ENCODE peak calls at places on chromosomes 11 and 22, in four cellular contexts. M, S, F and Z are unnamed samples.

GRCh38 chr11:60951909-60952741 is at the start of gene SLC15A3:
- DNase-seq in M (peak), S (peak), F (no peak), Z (peak)

GRCh38 chr11:61853698-61854169 is 25.6 kb downstream of the FADS2 start:
- DNase-seq in M (no peak), S (peak), F (no peak), Z (no peak)

GRCh38 chr22:31260474-31260856 is 31.8 kb downstream of the PIK3IP1 start:
- DNase-seq in M (no peak), S (no peak), F (no peak), Z (no peak)

GRCh38 chr22:40679964-40680818 is 907 bp downstream of the MCHR1 start:
- DNase-seq in M (peak), S (no peak), F (no peak), Z (peak)

GRCh38 chr11:49208006-49208721 is at the start of gene FOLH1:
- DNase-seq in M (no peak), S (peak), F (no peak), Z (peak)

GRCh38 chr22:36585841-36586240 is 56.9 kb upstream of the EIF3D start:
- DNase-seq in M (peak), S (peak), F (peak), Z (peak)

GRCh38 chr22:44462246-44463015 is 35.6 kb downstream of the RTL6 start:
- DNase-seq in M (no peak), S (no peak), F (no peak), Z (no peak)

GRCh38 chr11:69699213-69699612 is 4.6 kb downstream of the FGF19 start:
- DNase-seq in M (no peak), S (no peak), F (no peak), Z (no peak)

GRCh38 chr22:18152519-18152918 is 2.5 kb downstream of the USP18 start:
- DNase-seq in M (no peak), S (no peak), F (no peak), Z (no peak)

GRCh38 chr22:40678493-40679248 is 613 bp upstream of the MCHR1 start:
- DNase-seq in M (no peak), S (no peak), F (no peak), Z (no peak)

GRCh38 chr22:49663311-49663711 is 164.4 kb downstream of the BRD1 start:
- DNase-seq in M (no peak), S (no peak), F (no peak), Z (no peak)

GRCh38 chr22:33803371-33803770 is 116.9 kb downstream of the LARGE1 start:
- DNase-seq in M (peak), S (no peak), F (no peak), Z (peak)

GRCh38 chr11:795638-796564 is 2.2 kb downstream of the SLC25A22 start:
- DNase-seq in M (peak), S (no peak), F (no peak), Z (no peak)

GRCh38 chr11:134224710-134225662 is 515 bp downstream of the VPS26B start:
- DNase-seq in M (peak), S (peak), F (no peak), Z (peak)

GRCh38 chr11:102495161-102496042 is 35.1 kb downstream of the MMP7 start:
- DNase-seq in M (peak), S (peak), F (peak), Z (peak)

GRCh38 chr11:19441752-19442553 is 201.2 kb upstream of the E2F8 start:
- DNase-seq in M (peak), S (no peak), F (no peak), Z (peak)

GRCh38 chr11:68581439-68581838 is 102.9 kb upstream of the GAL start:
- DNase-seq in M (no peak), S (no peak), F (no peak), Z (no peak)

GRCh38 chr11:34256591-34256990 is 101.2 kb downstream of the ABTB2 start:
- DNase-seq in M (no peak), S (no peak), F (no peak), Z (no peak)

DNA sequence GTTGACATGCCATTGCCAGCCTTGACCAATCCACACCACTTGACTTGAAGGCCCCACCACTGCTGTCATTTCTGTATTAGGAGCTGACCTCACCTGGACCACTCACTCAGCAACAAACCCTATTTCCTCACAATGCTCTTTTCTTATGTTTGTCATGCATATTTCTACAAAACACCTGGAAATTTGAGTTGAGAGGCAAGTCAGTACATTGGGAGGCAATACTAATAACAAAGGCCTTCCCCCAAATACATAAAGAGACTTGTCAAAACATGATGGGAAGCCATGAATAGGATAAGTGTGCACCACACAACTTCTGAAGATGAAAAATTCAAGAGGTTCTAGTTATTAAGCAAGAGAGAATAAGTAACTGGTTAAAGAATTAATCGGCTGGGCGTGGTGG is 77.9 kb upstream of the POU2AF2 start:
- DNase-seq in M (no peak), S (no peak), F (no peak), Z (no peak)
- H4K5ac ChIP-seq in M (no peak), S (no peak), F (no peak), Z (no peak)

GRCh38 chr11:27723685-27724084 is 23.4 kb upstream of the BDNF start:
- DNase-seq in M (peak), S (no peak), F (no peak), Z (no peak)
- H3K4me2 ChIP-seq in M (no peak), S (no peak), F (no peak), Z (no peak)

DNA sequence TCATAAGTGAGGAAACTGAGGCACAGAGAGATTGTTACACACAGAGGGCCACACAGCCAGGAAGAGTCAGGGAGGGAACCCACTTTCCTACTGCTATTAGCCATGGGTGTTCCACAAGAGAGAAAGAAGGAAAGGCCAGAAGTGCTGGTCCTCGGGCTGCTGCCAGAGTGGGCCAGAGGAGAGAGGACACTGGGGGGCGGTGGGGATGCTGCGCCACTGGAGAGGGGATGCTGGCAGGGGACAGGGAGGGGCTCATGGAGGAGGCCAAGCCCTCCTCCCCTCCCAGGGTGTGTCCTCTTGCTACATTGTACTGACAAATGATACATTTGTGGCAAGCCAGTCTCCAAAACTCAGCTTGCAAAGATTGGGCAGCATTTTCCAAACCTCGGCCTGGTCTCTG is 9.9 kb downstream of the IL10RA start:
- DNase-seq in M (no peak), S (no peak), F (no peak), Z (no peak)
- H4K5ac ChIP-seq in M (no peak), S (no peak), F (no peak), Z (no peak)

DNA sequence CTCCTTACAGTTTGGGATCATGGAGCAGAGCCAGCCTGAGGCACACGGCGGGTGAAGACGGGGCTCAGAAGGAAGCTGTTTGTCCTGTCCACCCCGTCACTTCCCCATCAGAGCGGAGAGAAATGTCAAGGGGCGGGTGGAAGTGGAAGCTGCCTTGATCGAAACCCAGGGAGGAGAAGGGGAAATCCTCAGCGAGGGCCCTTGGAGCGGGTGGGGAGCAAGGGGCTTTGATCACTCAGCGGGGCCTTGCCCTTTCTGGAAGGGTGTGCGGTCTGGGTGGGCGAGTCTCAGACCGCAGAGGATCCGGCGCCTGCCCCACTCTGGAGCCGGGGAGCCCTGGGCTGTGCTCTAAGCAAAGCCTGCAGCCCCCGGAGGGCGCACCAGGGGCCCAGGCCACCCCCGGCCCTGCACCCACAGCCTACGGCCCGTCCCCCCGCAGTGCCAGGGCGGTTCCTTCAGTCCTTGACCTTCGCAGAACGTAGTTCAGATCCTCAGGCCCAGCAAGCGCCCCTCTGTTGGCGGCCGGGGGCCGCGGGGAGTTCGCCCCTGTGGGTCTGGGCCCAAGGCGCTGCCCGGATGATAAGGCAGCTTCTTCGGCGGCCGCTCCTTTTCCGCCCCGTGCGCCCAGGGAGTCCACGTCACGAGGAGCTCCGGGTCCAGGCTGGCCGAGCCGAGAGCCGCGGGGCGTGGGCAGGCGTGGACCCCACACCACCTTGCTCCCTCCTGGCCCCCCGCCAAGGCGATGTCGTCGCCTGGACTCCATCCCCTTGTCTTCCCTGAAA is 320.6 kb downstream of the NTM start:
- DNase-seq in M (no peak), S (no peak), F (no peak), Z (no peak)
- H3K4me2 ChIP-seq in M (no peak), S (no peak), F (no peak), Z (no peak)

DNA sequence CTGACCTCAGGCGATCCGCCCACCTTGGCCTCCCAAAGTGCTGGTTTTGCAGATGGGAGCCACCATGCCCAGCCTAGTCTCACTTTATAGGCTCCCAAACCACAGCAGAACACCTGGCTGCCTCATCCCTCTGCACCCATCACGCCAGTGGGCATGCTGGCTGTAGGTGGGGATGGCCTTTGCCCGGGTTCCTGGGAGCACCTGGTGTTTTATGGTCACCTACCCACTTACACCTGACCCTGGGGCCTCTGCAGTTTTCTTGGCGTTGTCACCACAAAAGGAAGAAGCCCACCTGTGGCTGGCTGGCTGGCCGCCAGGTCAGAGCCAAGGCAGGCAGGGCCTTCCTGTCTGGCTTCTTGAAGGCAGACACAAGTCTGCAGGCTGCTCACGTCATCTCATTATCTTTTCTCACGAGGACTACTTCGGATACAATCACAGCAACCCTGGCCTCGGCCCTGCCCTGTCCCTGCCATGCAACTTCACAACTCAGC is 8.2 kb downstream of the RRP7A start:
- DNase-seq in M (no peak), S (no peak), F (no peak), Z (no peak)
- H4K5ac ChIP-seq in M (no peak), S (no peak), F (no peak), Z (no peak)

GRCh38 chr11:111417766-111418435 is 38.8 kb upstream of the POU2AF1 start:
- DNase-seq in M (peak), S (no peak), F (no peak), Z (no peak)

GRCh38 chr11:111417011-111417765 is 38.1 kb upstream of the POU2AF1 start:
- DNase-seq in M (peak), S (no peak), F (no peak), Z (no peak)

GRCh38 chr11:111414936-111415335 is 35.9 kb upstream of the POU2AF1 start:
- DNase-seq in M (no peak), S (no peak), F (no peak), Z (no peak)

GRCh38 chr11:111414267-111414931 is 35.3 kb upstream of the POU2AF1 start:
- DNase-seq in M (no peak), S (no peak), F (no peak), Z (no peak)

GRCh38 chr11:111416231-111416960 is 37.3 kb upstream of the POU2AF1 start:
- DNase-seq in M (no peak), S (no peak), F (no peak), Z (no peak)
- H3K4me2 ChIP-seq in M (no peak), S (no peak), F (no peak), Z (no peak)